ENCODE peak calls at places on chromosomes 4 and X, in eight cellular contexts. D, Q, V, G, Z, A, S and B are unnamed samples. For H3K36me3, the result is how much of the 10 kb centered on the place peaks cover.

GRCh38 chrX:112011376-112011775 is 71.2 kb downstream of the TRPC5 start:
- DNase-seq in D (no peak), S (no peak), V (no peak), A (no peak), Z (no peak), G (no peak), Q (no peak), B (no peak)

GRCh38 chr4:184385705-184386141 is 88.6 kb downstream of the IRF2 start:
- DNase-seq in A (no peak), G (no peak), Q (no peak), V (no peak), Z (no peak), D (no peak), S (no peak), B (no peak)

GRCh38 chr4:7238300-7238960 is 46.1 kb downstream of the SORCS2 start:
- DNase-seq in A (no peak), S (no peak), V (no peak), D (peak), Q (peak), Z (no peak), G (no peak), B (no peak)

GRCh38 chrX:69060631-69061408 is 104.4 kb downstream of the PJA1 start:
- DNase-seq in Q (no peak), G (no peak), A (no peak), D (no peak), Z (peak), V (peak), S (peak), B (no peak)

GRCh38 chr4:40831462-40831861 is 81.7 kb downstream of the NSUN7 start:
- DNase-seq in A (peak), Z (no peak), D (no peak), S (no peak), V (no peak), Q (no peak), G (no peak), B (no peak)

GRCh38 chrX:10071451-10072163 is 85.2 kb upstream of the CLCN4 start:
- DNase-seq in A (no peak), V (no peak), G (no peak), S (no peak), Z (no peak), D (no peak), Q (no peak), B (no peak)

GRCh38 chr4:154076921-154077320 is 288.0 kb upstream of the SFRP2 start:
- DNase-seq in G (no peak), Z (no peak), A (no peak), S (no peak), V (no peak), D (no peak), Q (no peak), B (no peak)

GRCh38 chr4:187070158-187070557 is 346.5 kb upstream of the FAT1 start:
- DNase-seq in Q (no peak), A (no peak), D (no peak), V (no peak), G (no peak), S (no peak), Z (no peak), B (no peak)

GRCh38 chr4:173424899-173425805 is 26.2 kb upstream of the SCRG1 start:
- DNase-seq in Z (no peak), S (peak), G (no peak), V (no peak), D (no peak), A (no peak), Q (no peak), B (no peak)

GRCh38 chr4:135184715-135185114 is 983.1 kb upstream of the PABPC4L start:
- DNase-seq in V (no peak), Z (no peak), Q (no peak), A (no peak), D (no peak), G (no peak), S (no peak), B (no peak)

GRCh38 chrX:11196476-11196875 is 85.3 kb downstream of the HCCS start:
- DNase-seq in D (no peak), Z (no peak), S (no peak), V (no peak), G (no peak), A (no peak), Q (no peak), B (no peak)

GRCh38 chr4:123444298-123444731 is 47.7 kb downstream of the SPRY1 start:
- DNase-seq in A (no peak), Z (peak), G (no peak), Q (peak), S (peak), D (peak), V (no peak), B (peak)

GRCh38 chr4:89641367-89641687 is 195.6 kb downstream of the SNCA start:
- DNase-seq in D (no peak), Q (no peak), G (no peak), S (no peak), A (no peak), V (no peak), Z (no peak), B (no peak)
- TF ChIP-seq CTCF in D (no peak), Q (peak), G (no peak), S (no peak), A (no peak), V (no peak), Z (no peak), B (no peak)

DNA sequence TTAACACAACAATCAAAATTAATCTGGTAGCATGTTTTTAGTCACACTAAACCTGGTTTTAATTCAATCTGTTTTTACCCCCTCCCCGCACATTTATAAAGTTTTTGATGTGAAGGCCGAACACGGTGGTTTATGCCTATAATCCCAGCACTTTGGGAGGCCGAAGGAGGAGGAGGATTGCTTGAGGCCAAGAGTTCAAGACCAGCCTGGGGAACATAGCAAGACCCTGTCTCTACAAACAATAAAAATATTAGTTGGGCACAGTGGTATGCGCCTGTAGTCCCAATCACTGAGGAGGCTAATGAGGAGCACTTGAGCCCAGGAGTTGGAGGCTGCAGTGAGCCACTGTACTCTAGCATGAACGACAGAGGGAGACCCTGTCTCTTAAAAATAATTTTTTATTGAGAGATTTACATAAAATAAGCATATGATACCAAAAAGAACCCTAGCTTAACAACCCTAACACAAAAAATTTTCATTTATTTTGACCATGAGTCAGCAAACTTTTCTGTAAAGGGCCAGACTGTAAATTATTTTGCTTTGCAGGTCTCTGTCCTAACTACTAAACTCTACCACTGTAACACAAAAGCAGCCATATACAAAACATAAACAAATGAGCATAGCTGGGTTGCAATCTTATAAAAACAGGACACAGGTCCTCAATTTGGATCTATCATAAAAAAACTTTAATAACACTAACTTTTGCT is 21.5 kb downstream of the HNRNPD start:
- DNase-seq in G (no peak), Z (no peak), D (no peak), Q (no peak), S (peak), V (no peak), A (no peak), B (no peak)
- H3K36me3 ChIP-seq in G (under half), Z (under half), D (half or more), Q (half or more), S (under half), V (half or more), A (half or more), B (under half)

GRCh38 chrX:72308566-72309296 is 3.0 kb upstream of the CITED1 start:
- DNase-seq in A (peak), S (peak), Q (no peak), D (no peak), Z (peak), V (no peak), G (peak), B (peak)
- H3K4me3 ChIP-seq in A (peak), S (peak), Q (no peak), D (peak), Z (no peak), V (peak), G (peak), B (no peak)

GRCh38 chr4:52172166-52172565 is 121.1 kb downstream of the SPATA18 start:
- DNase-seq in S (no peak), G (no peak), A (no peak), Z (no peak), V (no peak), Q (no peak), D (no peak), B (no peak)
- TF ChIP-seq CTCF in S (peak), G (no peak), A (no peak), Z (no peak), V (no peak), Q (peak), D (no peak), B (peak)

GRCh38 chr4:25863347-25863784 is 578 bp upstream of the SEL1L3 start:
- DNase-seq in D (peak), V (no peak), Z (peak), A (no peak), Q (peak), S (no peak), G (no peak), B (no peak)

GRCh38 chr4:25870081-25870480 is 7.3 kb upstream of the SEL1L3 start:
- DNase-seq in D (no peak), Z (no peak), S (no peak), G (no peak), A (no peak), V (no peak), Q (peak), B (no peak)

GRCh38 chr4:25863906-25864418 is 1.2 kb upstream of the SEL1L3 start:
- DNase-seq in S (no peak), G (no peak), V (no peak), Q (peak), D (no peak), A (no peak), Z (no peak), B (no peak)

GRCh38 chr4:25865586-25865985 is 2.8 kb upstream of the SEL1L3 start:
- DNase-seq in Z (peak), D (peak), A (no peak), G (no peak), S (no peak), Q (peak), V (no peak), B (no peak)

GRCh38 chr4:25867781-25868180 is 5.0 kb upstream of the SEL1L3 start:
- DNase-seq in S (no peak), V (no peak), Z (no peak), G (no peak), Q (no peak), D (no peak), A (no peak), B (no peak)
- H3K36me3 ChIP-seq in S (under half), V (under half), Z (under half), G (under half), Q (under half), D (under half), A (under half), B (under half)

DNA sequence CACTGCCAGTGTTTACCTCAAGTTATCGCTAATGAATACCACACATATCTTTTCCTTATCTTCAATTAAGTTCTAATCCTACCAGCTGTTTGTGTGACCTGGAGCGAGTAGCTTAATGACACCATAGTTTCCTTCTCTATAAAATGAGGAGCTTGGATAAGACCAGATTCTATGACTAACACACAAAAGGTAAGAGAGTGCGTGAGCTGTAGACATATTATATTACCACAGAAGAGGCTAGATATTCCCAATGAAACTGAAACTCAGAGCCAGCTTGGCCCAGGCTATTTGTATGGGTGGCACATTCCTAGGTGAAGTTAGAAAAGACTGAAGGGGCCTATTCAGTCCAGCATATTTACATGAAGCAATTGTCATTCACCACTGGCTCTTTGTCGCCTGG is 30.2 kb downstream of the ASB5 start:
- DNase-seq in D (no peak), Z (no peak), A (no peak), V (no peak), S (peak), Q (no peak), G (no peak), B (no peak)
- H3K4me3 ChIP-seq in D (no peak), Z (no peak), A (no peak), V (no peak), S (no peak), Q (no peak), G (peak), B (no peak)